ENCODE peak calls at places on chromosomes 4 and X, in eight cellular contexts. One of them, this sample, is unnamed.
A peak's percentile ranks its signal among the peaks of the same experiment; 100 is the strongest.

GRCh38 chr4:83387922-83388676 is 53.5 kb upstream of the HPSE start:
- DNase-seq in KG1: no peak
- DNase-seq in heart right ventricle: no peak
- DNase-seq in A549: peak; percentile 8
- DNase-seq in transverse colon: no peak
- DNase-seq in NCI-H345: no peak
- DNase-seq in epithelial cell of esophagus: no peak
- DNase-seq in NCI-H2171 treated with DMSO at 0.1 percent for 48 hours: no peak
- DNase-seq in this sample: no peak

GRCh38 chrX:123753656-123754350 is 21.0 kb upstream of the THOC2 start:
- DNase-seq in transverse colon: no peak
- DNase-seq in KG1: no peak
- DNase-seq in NCI-H2171 treated with DMSO at 0.1 percent for 48 hours: no peak
- DNase-seq in A549: no peak
- DNase-seq in heart right ventricle: no peak
- DNase-seq in NCI-H345: no peak
- DNase-seq in epithelial cell of esophagus: no peak
- DNase-seq in this sample: no peak

GRCh38 chr4:11149612-11150259 is 279.0 kb downstream of the HS3ST1 start:
- DNase-seq in A549: no peak
- DNase-seq in heart right ventricle: no peak
- DNase-seq in transverse colon: no peak
- DNase-seq in KG1: no peak
- DNase-seq in epithelial cell of esophagus: peak; percentile 8
- DNase-seq in NCI-H2171 treated with DMSO at 0.1 percent for 48 hours: no peak
- DNase-seq in NCI-H345: peak; percentile 51
- DNase-seq in this sample: peak; percentile 29

GRCh38 chrX:39679497-39680157 is 418.1 kb downstream of the BCOR start:
- DNase-seq in KG1: no peak
- DNase-seq in NCI-H2171 treated with DMSO at 0.1 percent for 48 hours: no peak
- DNase-seq in A549: no peak
- DNase-seq in heart right ventricle: no peak
- DNase-seq in NCI-H345: no peak
- DNase-seq in epithelial cell of esophagus: no peak
- DNase-seq in transverse colon: no peak
- DNase-seq in this sample: no peak

GRCh38 chr4:122755675-122756074 is 23.2 kb downstream of the BBS12 start:
- DNase-seq in epithelial cell of esophagus: peak; percentile 25
- DNase-seq in transverse colon: no peak
- DNase-seq in NCI-H2171 treated with DMSO at 0.1 percent for 48 hours: no peak
- DNase-seq in NCI-H345: no peak
- DNase-seq in KG1: no peak
- DNase-seq in heart right ventricle: no peak
- DNase-seq in A549: no peak
- DNase-seq in this sample: no peak

GRCh38 chr4:81180916-81181315 is 34.1 kb downstream of the PRKG2 start:
- DNase-seq in NCI-H345: no peak
- DNase-seq in A549: no peak
- DNase-seq in epithelial cell of esophagus: no peak
- DNase-seq in heart right ventricle: no peak
- DNase-seq in KG1: no peak
- DNase-seq in transverse colon: no peak
- DNase-seq in NCI-H2171 treated with DMSO at 0.1 percent for 48 hours: no peak
- DNase-seq in this sample: no peak

GRCh38 chr4:72557021-72557420 is 12.0 kb downstream of the ADAMTS3 start:
- DNase-seq in heart right ventricle: no peak
- DNase-seq in transverse colon: no peak
- DNase-seq in NCI-H345: no peak
- DNase-seq in NCI-H2171 treated with DMSO at 0.1 percent for 48 hours: no peak
- DNase-seq in KG1: no peak
- DNase-seq in epithelial cell of esophagus: no peak
- DNase-seq in A549: no peak
- DNase-seq in this sample: no peak

GRCh38 chr4:112765317-112765989 is 128.5 kb downstream of the LARP7 start:
- DNase-seq in A549: peak; percentile 36
- DNase-seq in transverse colon: no peak
- DNase-seq in NCI-H345: peak; percentile 11
- DNase-seq in KG1: no peak
- DNase-seq in NCI-H2171 treated with DMSO at 0.1 percent for 48 hours: peak; percentile 20
- DNase-seq in epithelial cell of esophagus: peak; percentile 8
- DNase-seq in heart right ventricle: no peak
- DNase-seq in this sample: peak; percentile 13

GRCh38 chrX:136597954-136598353 is 50.0 kb upstream of the CD40LG start:
- DNase-seq in epithelial cell of esophagus: no peak
- DNase-seq in heart right ventricle: no peak
- DNase-seq in A549: no peak
- DNase-seq in NCI-H345: no peak
- DNase-seq in transverse colon: no peak
- DNase-seq in NCI-H2171 treated with DMSO at 0.1 percent for 48 hours: no peak
- DNase-seq in KG1: no peak
- DNase-seq in this sample: no peak

GRCh38 chr4:85522836-85523235 is 47.9 kb downstream of the ARHGAP24 start:
- DNase-seq in NCI-H345: no peak
- DNase-seq in KG1: no peak
- DNase-seq in transverse colon: no peak
- DNase-seq in epithelial cell of esophagus: no peak
- DNase-seq in NCI-H2171 treated with DMSO at 0.1 percent for 48 hours: no peak
- DNase-seq in A549: no peak
- DNase-seq in heart right ventricle: no peak
- DNase-seq in this sample: no peak

GRCh38 chrX:77788050-77788449 is 2.0 kb upstream of the ATRX start:
- DNase-seq in NCI-H2171 treated with DMSO at 0.1 percent for 48 hours: no peak
- DNase-seq in epithelial cell of esophagus: peak; percentile 1
- DNase-seq in A549: peak; percentile 88
- DNase-seq in NCI-H345: no peak
- DNase-seq in heart right ventricle: no peak
- DNase-seq in KG1: peak; percentile 25
- DNase-seq in transverse colon: no peak
- DNase-seq in this sample: no peak

GRCh38 chr4:162610116-162610515 is 446.3 kb upstream of the FSTL5 start:
- DNase-seq in A549: no peak
- DNase-seq in epithelial cell of esophagus: no peak
- DNase-seq in NCI-H2171 treated with DMSO at 0.1 percent for 48 hours: no peak
- DNase-seq in heart right ventricle: no peak
- DNase-seq in NCI-H345: no peak
- DNase-seq in transverse colon: no peak
- DNase-seq in KG1: no peak
- DNase-seq in this sample: no peak

GRCh38 chrX:37961118-37961517 is 45.2 kb upstream of the SYTL5 start:
- DNase-seq in KG1: no peak
- DNase-seq in transverse colon: no peak
- DNase-seq in A549: no peak
- DNase-seq in NCI-H345: no peak
- DNase-seq in heart right ventricle: no peak
- DNase-seq in NCI-H2171 treated with DMSO at 0.1 percent for 48 hours: no peak
- DNase-seq in epithelial cell of esophagus: no peak
- DNase-seq in this sample: no peak

This sample was measured in NCI-H146.